ENCODE peak calls at places on chromosomes 4 and X, in four cellular contexts. X, R, E and Z are unnamed samples. For H3K9me3, the result is how much of the 10 kb centered on the place peaks cover.

GRCh38 chrX:134894373-134894895 is 96.4 kb upstream of the SMIM10 start:
- DNase-seq in X (no peak), R (no peak), E (no peak), Z (no peak)

GRCh38 chrX:2693123-2693438 is 2.0 kb downstream of the CD99 start:
- DNase-seq in X (no peak), R (no peak), E (no peak), Z (no peak)

GRCh38 chrX:1778817-1779216 is 164.0 kb downstream of the ASMT start:
- DNase-seq in X (no peak), R (no peak), E (no peak), Z (peak)

GRCh38 chrX:40065291-40066046 is 32.3 kb downstream of the BCOR start:
- DNase-seq in X (no peak), R (no peak), E (no peak), Z (no peak)

GRCh38 chr4:37535872-37536271 is 150.3 kb downstream of the RELL1 start:
- DNase-seq in X (no peak), R (no peak), E (no peak), Z (no peak)

GRCh38 chrX:663841-664240 is 33.2 kb downstream of the SHOX start:
- DNase-seq in X (no peak), R (no peak), E (no peak), Z (no peak)

GRCh38 chrX:35842657-35843056 is 44.5 kb downstream of the MAGEB16 start:
- DNase-seq in X (no peak), R (no peak), E (no peak), Z (no peak)

GRCh38 chrX:435536-436122 is 48.9 kb upstream of the PPP2R3B start:
- DNase-seq in X (no peak), R (no peak), E (no peak), Z (no peak)

GRCh38 chr4:47623916-47624554 is 139.0 kb downstream of the ATP10D start:
- DNase-seq in X (no peak), R (no peak), E (no peak), Z (no peak)

GRCh38 chr4:83405844-83406816 is 49.5 kb downstream of the HELQ start:
- DNase-seq in X (no peak), R (no peak), E (no peak), Z (no peak)

GRCh38 chr4:86720508-86721068 is 126.5 kb downstream of the PTPN13 start:
- DNase-seq in X (no peak), R (no peak), E (no peak), Z (no peak)

GRCh38 chr4:154807042-154807630 is 26.1 kb downstream of the RBM46 start:
- DNase-seq in X (no peak), R (peak), E (peak), Z (peak)

GRCh38 chr4:94577136-94577535 is 125.4 kb downstream of the PDLIM5 start:
- DNase-seq in X (no peak), R (no peak), E (peak), Z (no peak)

GRCh38 chrX:46561931-46562721 is 11.4 kb upstream of the CHST7 start:
- DNase-seq in X (no peak), R (peak), E (no peak), Z (no peak)

GRCh38 chrX:97616883-97617510 is 733.3 kb downstream of the RPA4 start:
- DNase-seq in X (no peak), R (peak), E (no peak), Z (peak)

GRCh38 chr4:20543131-20543530 is 157.1 kb upstream of the PACRGL start:
- DNase-seq in X (no peak), R (no peak), E (no peak), Z (no peak)

GRCh38 chr4:187301923-187302322 is 578.3 kb upstream of the FAT1 start:
- DNase-seq in X (no peak), R (no peak), E (no peak), Z (no peak)

GRCh38 chr4:140046037-140046436 is 107.9 kb downstream of the MAML3 start:
- DNase-seq in X (no peak), R (no peak), E (no peak), Z (no peak)

GRCh38 chr4:24472514-24473308 is 111.6 kb downstream of the DHX15 start:
- DNase-seq in X (peak), R (no peak), E (peak), Z (peak)

GRCh38 chr4:67576538-67576937 is 18.0 kb downstream of the STAP1 start:
- DNase-seq in X (no peak), R (no peak), E (no peak), Z (no peak)
- H2AFZ ChIP-seq in X (no peak), R (no peak), E (no peak), Z (no peak)

DNA sequence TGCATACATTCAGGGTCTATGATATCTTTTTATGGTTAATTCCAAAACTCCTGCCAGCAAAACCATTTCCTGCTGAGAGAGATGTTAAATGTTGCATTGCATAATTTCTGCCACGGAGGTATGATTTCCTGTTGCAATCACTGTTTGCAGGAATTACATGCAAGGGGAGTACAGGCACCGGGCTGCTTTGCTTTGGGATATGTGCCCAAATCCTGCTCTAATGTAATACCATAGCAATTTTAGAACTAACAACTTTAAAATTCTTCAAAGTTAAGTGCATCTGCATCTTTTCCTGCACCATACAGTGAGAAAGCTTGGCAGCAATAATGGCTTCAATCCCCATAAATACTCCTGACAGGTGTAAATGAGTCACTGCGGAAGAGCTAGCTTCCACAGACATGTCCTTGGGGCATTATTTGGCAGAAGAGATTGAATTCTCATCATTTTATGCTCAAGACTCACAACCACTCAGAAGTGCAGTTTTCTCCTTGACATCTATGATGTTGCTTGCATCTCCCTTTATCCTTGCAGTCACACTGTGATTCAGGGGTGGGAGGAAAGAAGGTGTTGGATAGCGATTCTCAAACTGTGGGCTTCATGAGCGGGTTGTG is 29.6 kb downstream of the TRIM2 start:
- DNase-seq in X (no peak), R (no peak), E (no peak), Z (peak)
- TF ChIP-seq POLR2AphosphoS5 in X (no peak), R (no peak), E (peak), Z (peak)

DNA sequence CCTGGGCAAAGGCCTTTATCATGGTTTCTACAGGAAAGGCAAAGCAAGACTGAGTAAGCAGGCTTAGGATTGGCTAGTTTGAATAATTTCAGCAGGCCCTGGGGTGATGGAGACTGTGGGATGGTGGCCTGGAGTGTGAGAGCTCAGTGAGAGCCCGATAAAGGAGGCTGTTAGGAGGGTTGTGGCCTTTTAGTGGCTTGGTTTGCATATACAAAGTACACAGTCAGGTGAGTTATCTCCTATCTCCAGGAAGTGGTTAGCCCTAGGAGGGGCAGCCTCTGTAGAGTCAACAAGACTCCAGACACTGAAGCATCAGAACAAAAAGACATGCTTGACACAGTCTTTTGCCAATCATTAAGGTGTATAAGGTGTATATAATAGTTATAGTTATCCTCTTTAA is 157.2 kb downstream of the CFAP299 start:
- DNase-seq in X (no peak), R (no peak), E (no peak), Z (no peak)
- H3K9me3 ChIP-seq in X (under half), R (under half), E (under half), Z (under half)

GRCh38 chrX:105820247-105820646 is 2.1 kb upstream of the NRK start:
- DNase-seq in X (no peak), R (no peak), E (no peak), Z (no peak)
- H2AFZ ChIP-seq in X (no peak), R (no peak), E (no peak), Z (no peak)

GRCh38 chr4:138981930-138982390 is 33.6 kb upstream of the NOCT start:
- DNase-seq in X (peak), R (no peak), E (no peak), Z (no peak)
- TF ChIP-seq POLR2AphosphoS5 in X (no peak), R (no peak), E (no peak), Z (no peak)

GRCh38 chrX:18643243-18643642 is 28.7 kb downstream of the RS1 start:
- DNase-seq in X (no peak), R (no peak), E (no peak), Z (no peak)
- H3K9me3 ChIP-seq in X (under half), R (under half), E (under half), Z (under half)

DNA sequence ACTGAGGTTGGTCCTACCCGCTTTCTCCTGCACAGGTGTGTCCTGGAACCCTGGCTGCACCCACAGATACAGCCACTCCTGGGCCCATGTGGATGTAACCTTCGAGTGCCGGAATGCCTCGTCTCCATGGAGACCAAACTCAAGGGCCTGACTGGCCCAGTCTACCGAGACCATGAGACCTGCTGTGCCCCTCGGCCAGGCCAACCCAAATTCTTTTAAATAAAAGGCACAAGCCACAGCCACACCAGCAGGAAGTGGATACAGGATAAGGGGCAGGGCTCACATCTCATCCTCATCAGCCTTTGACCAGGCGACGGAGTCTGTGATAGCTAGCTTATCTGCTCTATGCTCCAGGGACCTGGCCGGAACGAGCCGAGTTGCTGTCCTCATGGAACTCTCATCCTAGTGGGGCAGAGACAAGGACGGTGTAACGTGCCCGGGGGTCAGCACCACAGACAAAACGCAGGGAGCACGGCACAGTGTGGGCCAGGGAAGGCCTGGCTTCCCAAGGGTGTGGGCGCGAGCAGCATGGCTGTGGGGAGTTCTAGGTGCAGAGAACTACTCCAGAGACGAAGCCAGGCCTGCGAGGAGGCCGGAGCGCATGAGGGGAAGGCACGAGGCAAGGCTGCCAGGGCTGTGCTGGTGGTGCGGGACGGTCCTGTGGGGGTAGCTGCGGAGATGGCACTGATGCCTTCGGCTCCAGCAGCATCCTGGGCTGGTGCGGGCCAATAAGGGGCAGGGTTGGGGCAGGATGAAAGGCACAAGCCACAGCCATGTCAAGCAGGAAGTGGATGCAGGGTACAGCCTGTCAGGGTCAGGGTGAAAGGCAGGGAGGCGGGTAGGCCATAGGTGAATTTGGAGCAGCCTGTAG is 22.7 kb downstream of the NOP14 start:
- DNase-seq in X (no peak), R (no peak), E (no peak), Z (no peak)
- H2AFZ ChIP-seq in X (no peak), R (no peak), E (no peak), Z (no peak)

GRCh38 chrX:102651242-102651967 is at the start of gene GPRASP1:
- DNase-seq in X (peak), R (no peak), E (peak), Z (no peak)
- TF ChIP-seq POLR2AphosphoS5 in X (no peak), R (no peak), E (no peak), Z (no peak)

DNA sequence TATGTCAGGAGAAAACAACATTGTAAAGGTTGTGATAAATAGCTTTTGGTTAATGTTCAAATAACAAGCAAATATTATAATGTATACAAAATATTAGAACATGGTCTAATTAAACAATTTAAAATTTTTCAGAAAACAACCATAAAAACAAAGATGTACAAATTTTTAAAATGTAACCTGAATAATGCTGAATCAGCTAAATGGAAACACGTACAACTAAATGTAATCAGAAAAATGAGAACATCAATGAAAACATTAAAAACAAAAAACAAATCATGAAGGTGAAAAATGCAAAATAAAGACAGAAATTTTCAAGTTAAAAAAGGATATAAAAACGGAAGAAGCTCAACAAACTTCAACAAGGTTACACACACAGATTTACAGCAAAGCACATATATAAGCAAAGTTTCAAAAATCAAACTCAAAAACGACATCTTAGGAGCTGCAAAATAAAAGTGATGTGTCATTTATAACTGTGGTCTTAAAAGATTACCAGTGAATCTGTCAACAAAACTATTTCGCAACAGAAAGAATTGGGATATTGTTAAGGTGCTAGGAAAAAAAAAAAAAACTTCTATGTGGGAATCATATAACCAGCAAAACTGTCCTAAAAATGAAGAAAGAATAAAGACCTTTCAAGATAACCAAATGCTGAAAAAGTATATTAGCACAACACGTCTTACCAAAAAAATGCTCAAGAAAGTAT is 31.8 kb downstream of the ZNF732 start:
- DNase-seq in X (no peak), R (no peak), E (no peak), Z (no peak)
- H3K9me3 ChIP-seq in X (half or more), R (under half), E (half or more), Z (under half)

GRCh38 chr4:89784686-89785227 is 52.2 kb downstream of the SNCA start:
- DNase-seq in X (no peak), R (no peak), E (no peak), Z (no peak)

DNA sequence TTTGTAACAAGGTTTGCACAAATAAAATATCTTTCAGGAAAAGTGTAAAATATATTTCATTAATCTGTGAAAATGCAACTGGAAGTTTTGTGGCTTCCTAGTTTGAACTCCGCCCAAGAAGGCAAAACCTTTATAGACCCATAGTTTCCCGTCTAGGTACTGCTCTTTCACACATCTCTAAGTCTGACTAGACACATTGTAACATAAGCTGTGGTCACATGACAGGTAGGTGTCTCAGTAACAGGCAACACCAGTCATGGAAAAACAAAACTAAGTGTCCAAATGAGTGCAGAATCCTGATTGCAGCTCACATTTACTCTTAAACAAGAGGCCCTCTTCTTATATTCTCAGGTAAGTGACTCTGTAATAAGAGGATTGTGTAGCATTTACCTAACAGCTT is 55.6 kb downstream of the SNCA start:
- DNase-seq in X (no peak), R (no peak), E (no peak), Z (no peak)
- H2AFZ ChIP-seq in X (no peak), R (no peak), E (no peak), Z (no peak)